ENCODE peak calls at places on chromosomes 16 and 17, in seven cellular contexts. K is GM12878, U is GM23338, P is astrocyte, Q is K562, V is HepG2, A is HCT116. X is an unnamed sample.

GRCh38 chr17:2691069-2691871 is 20.3 kb downstream of the CLUH start:
- DNase-seq in Q (no peak), U (no peak), K (no peak), V (no peak), A (no peak), P (no peak), X (no peak)

GRCh38 chr17:8393470-8394231 is 4.0 kb downstream of the RNF222 start:
- DNase-seq in K (no peak), Q (no peak), P (no peak), A (no peak), V (no peak), U (no peak), X (no peak)

GRCh38 chr17:2192367-2193028 is 111.1 kb downstream of the SMG6 start:
- DNase-seq in U (no peak), V (no peak), P (peak; percentile 100), Q (peak; percentile 42), K (peak; percentile 72), A (peak; percentile 48), X (peak; percentile 92)

GRCh38 chr17:57121308-57122042 is 36.4 kb downstream of the AKAP1 start:
- DNase-seq in A (no peak), V (no peak), U (peak; percentile 81), Q (peak; percentile 64), K (no peak), P (peak; percentile 26), X (peak; percentile 34)

GRCh38 chr17:57554826-57555635 is 190.1 kb downstream of the CCDC182 start:
- DNase-seq in K (no peak), A (no peak), U (peak; percentile 27), P (no peak), V (no peak), Q (no peak), X (no peak)

GRCh38 chr17:48335858-48336500 is 94.0 kb downstream of the SKAP1 start:
- DNase-seq in K (peak; percentile 37), P (peak; percentile 26), V (peak; percentile 42), U (peak; percentile 64), A (peak; percentile 78), Q (peak; percentile 64), X (no peak)

GRCh38 chr17:17898673-17899072 is 61.9 kb upstream of the SREBF1 start:
- DNase-seq in A (no peak), V (no peak), P (no peak), Q (no peak), K (no peak), U (no peak), X (no peak)

GRCh38 chr17:2067559-2067958 is 12.7 kb downstream of the HIC1 start:
- DNase-seq in U (no peak), K (no peak), V (no peak), Q (no peak), A (no peak), P (peak; percentile 82), X (peak; percentile 27)

GRCh38 chr16:19872179-19872863 is 12.3 kb downstream of the GPRC5B start:
- DNase-seq in P (no peak), V (no peak), A (no peak), Q (no peak), U (no peak), K (no peak), X (no peak)

GRCh38 chr16:83315271-83315670 is 492.5 kb upstream of the HSBP1 start:
- DNase-seq in U (no peak), Q (no peak), P (peak; percentile 10), V (no peak), A (no peak), K (no peak), X (no peak)

GRCh38 chr16:28974007-28974436 is 556 bp upstream of the SPNS1 start:
- DNase-seq in Q (peak; percentile 72), U (peak; percentile 85), K (no peak), A (peak; percentile 23), V (peak; percentile 70), P (peak; percentile 28), X (peak; percentile 57)

GRCh38 chr17:71966459-71967313 is 154.1 kb upstream of the SOX9 start:
- DNase-seq in P (peak; percentile 21), K (no peak), U (no peak), Q (no peak), V (no peak), A (no peak), X (no peak)

GRCh38 chr16:67666538-67667433 is at the start of the genes C16orf86 and ENKD1:
- DNase-seq in A (peak; percentile 32), U (peak; percentile 93), K (no peak), V (peak; percentile 83), Q (peak; percentile 90), P (peak; percentile 20), X (peak; percentile 85)

GRCh38 chr17:38749222-38750043 is 1.3 kb upstream of the PCGF2 start:
- DNase-seq in A (peak; percentile 56), U (peak; percentile 91), V (peak; percentile 89), P (peak; percentile 47), K (no peak), Q (peak; percentile 96), X (no peak)

GRCh38 chr16:2004795-2005517 is 4.7 kb downstream of the ZNF598 start:
- DNase-seq in V (no peak), K (no peak), Q (no peak), A (no peak), P (no peak), U (no peak), X (no peak)
- H3K36me3 ChIP-seq in V (peaks cover 35% of the 10 kb centered on the region), K (peaks cover 35% of the 10 kb centered on the region), Q (peaks cover 79% of the 10 kb centered on the region), A (peaks cover 18% of the 10 kb centered on the region), P (peaks cover 2% of the 10 kb centered on the region), U (no peaks in the 10 kb centered on the region), X (peaks cover 80% of the 10 kb centered on the region)

GRCh38 chr16:10840703-10841102 is 22.1 kb upstream of the TVP23A start:
- DNase-seq in U (no peak), P (no peak), A (no peak), V (no peak), K (no peak), Q (no peak), X (no peak)
- TF ChIP-seq CTCF in U (no peak), P (no peak), A (no peak), V (no peak), K (no peak), Q (no peak), X (no peak)

GRCh38 chr16:4090476-4090875 is 25.8 kb downstream of the ADCY9 start:
- DNase-seq in A (no peak), V (no peak), U (no peak), K (no peak), Q (no peak), P (no peak), X (no peak)

GRCh38 chr16:4087990-4088577 is 28.2 kb downstream of the ADCY9 start:
- DNase-seq in A (no peak), Q (no peak), K (no peak), P (no peak), V (no peak), U (no peak), X (no peak)

GRCh38 chr16:4089251-4089810 is 26.9 kb downstream of the ADCY9 start:
- DNase-seq in P (no peak), Q (no peak), V (no peak), U (no peak), K (no peak), A (no peak), X (no peak)

GRCh38 chr16:4091638-4092037 is 24.6 kb downstream of the ADCY9 start:
- DNase-seq in Q (no peak), A (no peak), V (no peak), K (no peak), U (no peak), P (no peak), X (no peak)

GRCh38 chr16:4089811-4090293 is 26.4 kb downstream of the ADCY9 start:
- DNase-seq in K (no peak), A (no peak), P (no peak), U (no peak), Q (no peak), V (no peak), X (no peak)
- H3K4me2 ChIP-seq in K (no peak overlapping the region), A (no peak overlapping the region), P (no peak overlapping the region), U (no peak overlapping the region), Q (no peak overlapping the region), V (no peak overlapping the region), X (no peak overlapping the region)

DNA sequence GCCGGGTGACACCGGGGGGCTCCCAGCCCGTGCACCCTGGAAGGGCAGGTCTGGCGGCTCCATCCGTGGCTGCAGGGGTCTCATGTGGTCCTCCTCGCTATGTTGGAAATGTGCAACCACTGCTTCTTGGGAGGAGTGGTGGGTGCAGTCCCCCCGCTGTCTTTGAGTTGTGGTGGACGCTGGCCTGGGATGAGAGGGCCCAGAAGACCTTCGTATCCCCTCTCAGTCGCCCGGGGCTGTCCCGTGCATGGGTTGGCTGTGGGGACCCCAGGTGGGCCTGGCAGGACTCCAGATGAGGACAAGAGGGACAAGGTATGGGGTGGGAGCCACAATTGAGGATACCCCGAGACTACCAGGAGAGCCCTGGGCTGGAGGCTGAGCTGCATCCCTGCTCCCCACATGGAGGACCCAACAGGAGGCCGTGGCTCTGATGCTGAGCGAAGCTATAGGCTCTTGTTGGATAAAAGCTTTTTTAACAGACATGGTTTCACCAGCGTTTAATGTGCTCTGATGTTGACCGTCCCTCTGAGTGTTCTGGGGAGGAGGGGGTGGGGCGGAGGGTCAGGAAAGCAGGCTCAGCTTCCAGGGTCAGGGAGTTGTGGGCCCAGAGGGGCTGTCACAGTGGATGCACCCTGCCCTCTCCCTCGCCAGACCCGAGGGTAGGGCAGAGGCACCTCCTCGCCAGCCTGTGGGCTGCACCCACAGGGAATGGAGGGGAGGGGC is 5.5 kb downstream of the SPATA2L start:
- DNase-seq in A (no peak), P (no peak), V (no peak), K (no peak), U (no peak), Q (no peak), X (no peak)
- H3K36me3 ChIP-seq in A (peaks cover 27% of the 10 kb centered on the region), P (peaks cover 9% of the 10 kb centered on the region), V (peaks cover 14% of the 10 kb centered on the region), K (peaks cover 14% of the 10 kb centered on the region), U (peaks cover 2% of the 10 kb centered on the region), Q (peaks cover 68% of the 10 kb centered on the region), X (peaks cover 51% of the 10 kb centered on the region)

DNA sequence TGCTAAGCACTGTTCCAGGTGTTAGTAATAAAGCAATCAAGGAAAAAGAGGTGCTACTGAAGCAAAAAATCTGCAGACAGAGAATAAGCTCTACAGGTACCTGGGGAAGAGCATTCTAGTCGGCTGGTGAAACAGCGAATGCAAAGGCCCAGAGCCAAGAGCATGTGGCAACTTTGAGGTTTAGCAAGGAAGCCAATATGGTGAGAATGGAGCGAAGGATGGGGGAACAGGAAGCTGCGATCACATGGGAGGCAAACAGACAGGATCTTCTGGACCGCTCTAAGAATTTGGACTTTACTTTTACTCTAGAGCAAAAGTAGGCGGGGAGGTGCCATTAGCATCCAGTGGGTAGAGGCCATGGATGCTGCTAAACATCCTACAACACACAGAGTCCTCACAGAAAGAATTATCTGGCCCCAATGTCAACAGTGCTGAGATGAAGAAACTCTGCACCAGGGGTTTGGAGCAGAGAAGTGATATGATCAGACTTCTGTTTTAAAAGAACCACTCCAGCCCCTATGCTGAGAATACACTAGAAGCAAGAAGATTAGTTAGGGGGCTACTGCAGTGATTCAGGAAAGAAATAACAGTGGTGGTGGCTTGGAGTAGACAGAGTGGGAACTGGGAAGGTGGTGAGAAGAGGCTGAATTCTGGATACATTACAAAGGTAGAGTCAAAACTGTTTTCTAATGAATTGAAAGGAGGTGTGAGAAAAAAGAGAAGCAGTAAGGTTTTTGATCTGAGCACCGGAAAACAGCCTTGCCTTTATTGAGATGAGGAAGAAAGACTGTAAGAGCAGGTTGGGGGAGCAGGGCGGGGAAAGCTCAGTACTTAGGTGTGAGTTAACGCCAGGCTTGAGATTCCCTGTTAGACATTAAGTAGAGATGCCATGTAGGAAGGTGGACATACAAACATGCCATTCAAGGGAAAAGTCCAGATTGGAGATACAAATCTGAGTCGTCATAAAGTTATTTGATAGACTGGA is 11.0 kb downstream of the EFTUD2 start:
- DNase-seq in P (no peak), K (no peak), Q (no peak), U (no peak), V (no peak), A (no peak), X (no peak)
- TF ChIP-seq CTCF in P (no peak), K (no peak), Q (no peak), U (no peak), V (no peak), A (no peak), X (no peak)

GRCh38 chr16:27242398-27242797 is 26.2 kb downstream of the NSMCE1 start:
- DNase-seq in V (no peak), Q (no peak), P (no peak), A (no peak), K (no peak), U (no peak), X (no peak)
- H3K4me2 ChIP-seq in V (peak overlapping the region; percentile 43), Q (no peak overlapping the region), P (peak overlapping the region; percentile 77), A (no peak overlapping the region), K (peak overlapping the region; percentile 79), U (peak overlapping the region; percentile 43), X (no peak overlapping the region)